ENCODE peak calls at places on chromosome 20, in ten cellular contexts. G, J, L, Q, R, Z, D, C, X and Y are unnamed samples.

GRCh38 chr20:50421356-50422340 is 88.5 kb upstream of the PTPN1 start:
- DNase-seq in Q (no peak), L (no peak), R (no peak), X (no peak), Z (no peak), C (no peak), D (no peak), G (no peak), J (no peak), Y (no peak)

GRCh38 chr20:50110141-50111047 is 2.6 kb downstream of the UBE2V1 start:
- DNase-seq in X (no peak), G (no peak), L (no peak), Q (peak), R (no peak), C (peak), J (peak), D (peak), Z (peak), Y (no peak)

GRCh38 chr20:34022154-34022842 is 28.6 kb downstream of the RALY start:
- DNase-seq in J (no peak), G (no peak), R (no peak), L (no peak), C (no peak), Z (peak), Q (peak), X (no peak), D (peak), Y (no peak)

GRCh38 chr20:63701329-63702035 is 5.0 kb downstream of the TNFRSF6B start:
- DNase-seq in Z (no peak), G (no peak), C (no peak), J (no peak), Q (no peak), D (no peak), L (no peak), X (no peak), R (no peak), Y (peak)

GRCh38 chr20:52190437-52191131 is 995 bp downstream of the ZFP64 start:
- DNase-seq in Z (peak), R (no peak), Q (peak), G (no peak), X (no peak), C (peak), J (no peak), D (peak), L (no peak), Y (no peak)

GRCh38 chr20:32316667-32317066 is 39.2 kb downstream of the KIF3B start:
- DNase-seq in X (no peak), Z (no peak), J (no peak), G (no peak), C (no peak), D (no peak), R (no peak), Q (no peak), L (no peak), Y (no peak)

GRCh38 chr20:18019068-18019467 is 38.6 kb downstream of the OVOL2 start:
- DNase-seq in L (no peak), D (peak), J (no peak), X (no peak), G (no peak), C (peak), Z (peak), R (no peak), Q (peak), Y (no peak)

GRCh38 chr20:50138479-50139393 is 14.8 kb downstream of the PEDS1 start:
- DNase-seq in J (no peak), C (no peak), D (peak), Z (no peak), Q (no peak), R (no peak), G (no peak), X (no peak), L (no peak), Y (no peak)

GRCh38 chr20:528923-529594 is 14.5 kb downstream of the CSNK2A1 start:
- DNase-seq in X (no peak), R (no peak), J (peak), D (peak), Z (no peak), L (no peak), C (no peak), Q (peak), G (no peak), Y (no peak)

GRCh38 chr20:17835941-17836861 is 132.4 kb downstream of the SNX5 start:
- DNase-seq in G (no peak), L (peak), D (peak), Q (peak), J (peak), Z (no peak), X (peak), C (no peak), R (no peak), Y (no peak)

GRCh38 chr20:63342561-63343459 is 18.3 kb downstream of the CHRNA4 start:
- DNase-seq in C (no peak), J (no peak), G (no peak), X (no peak), R (no peak), D (no peak), Z (no peak), L (peak), Q (no peak), Y (no peak)

GRCh38 chr20:53826597-53827291 is 233.1 kb upstream of the ZNF217 start:
- DNase-seq in J (no peak), X (no peak), Z (no peak), D (peak), R (peak), Q (peak), L (no peak), G (no peak), C (no peak), Y (no peak)

GRCh38 chr20:42688576-42688975 is 501.1 kb downstream of the PTPRT start:
- DNase-seq in G (peak), J (no peak), Q (no peak), X (no peak), C (peak), Z (no peak), R (no peak), D (no peak), L (no peak), Y (no peak)

GRCh38 chr20:35368616-35369423 is 43.0 kb downstream of the UQCC1 start:
- DNase-seq in D (no peak), Z (peak), Q (peak), J (no peak), C (no peak), R (no peak), G (no peak), X (no peak), L (peak), Y (no peak)

GRCh38 chr20:35724321-35725230 is 17.5 kb downstream of the RBM39 start:
- DNase-seq in X (no peak), Z (no peak), R (no peak), D (no peak), C (no peak), L (no peak), J (no peak), Q (no peak), G (no peak), Y (no peak)

GRCh38 chr20:62516345-62516744 is 40.5 kb upstream of the GATA5 start:
- DNase-seq in J (no peak), D (no peak), Q (no peak), R (no peak), L (no peak), C (no peak), G (no peak), X (no peak), Z (no peak), Y (no peak)

GRCh38 chr20:50467618-50468373 is 42.4 kb upstream of the PTPN1 start:
- DNase-seq in R (peak), C (peak), G (no peak), Z (peak), Q (peak), D (peak), L (no peak), J (peak), X (no peak), Y (no peak)

GRCh38 chr20:43508106-43508505 is 609 bp downstream of the L3MBTL1 start:
- DNase-seq in G (no peak), Q (no peak), X (no peak), R (no peak), J (no peak), Z (no peak), D (no peak), C (no peak), L (no peak), Y (no peak)

GRCh38 chr20:23082846-23083552 is 3.1 kb downstream of the CD93 start:
- DNase-seq in C (no peak), X (no peak), J (no peak), L (peak), G (no peak), D (no peak), Z (no peak), Q (no peak), R (peak), Y (no peak)

GRCh38 chr20:62238569-62239277 is 402 bp downstream of the OSBPL2 start:
- DNase-seq in J (no peak), X (no peak), L (no peak), R (peak), C (peak), Z (no peak), G (no peak), Q (peak), D (peak), Y (no peak)

GRCh38 chr20:21820688-21821087 is 115.2 kb downstream of the PAX1 start:
- DNase-seq in G (no peak), J (no peak), Z (no peak), L (no peak), R (no peak), Q (no peak), D (no peak), X (no peak), C (no peak), Y (no peak)

GRCh38 chr20:23298926-23299672 is 51.5 kb upstream of the NXT1 start:
- DNase-seq in D (peak), L (no peak), Q (peak), R (no peak), X (no peak), J (no peak), C (no peak), Z (no peak), G (no peak), Y (no peak)

GRCh38 chr20:61117725-61118124 is 134.3 kb upstream of the CDH4 start:
- DNase-seq in R (no peak), C (no peak), J (peak), L (no peak), Z (no peak), G (no peak), X (no peak), Q (peak), D (peak), Y (no peak)

DNA sequence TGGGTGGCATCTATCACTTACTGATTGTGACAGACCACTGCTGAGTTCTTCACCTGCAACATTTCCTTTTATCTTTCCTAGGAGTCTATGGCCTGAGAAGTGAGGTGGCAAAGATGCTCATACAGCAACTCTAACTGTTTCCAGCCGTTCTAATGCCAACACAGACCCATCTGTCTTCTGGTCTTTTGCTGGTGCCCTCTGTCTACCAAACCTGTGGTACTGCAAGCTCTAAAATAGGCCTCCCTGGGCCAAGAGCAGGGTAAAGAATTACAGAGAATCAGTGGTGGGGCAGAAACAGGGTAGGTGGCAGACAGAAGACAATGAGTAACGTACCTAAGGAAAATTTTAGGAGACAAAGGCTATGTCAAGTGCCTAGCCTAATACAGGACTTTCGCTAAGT is 611.0 kb upstream of the FLRT3 start:
- DNase-seq in D (no peak), Q (peak), J (no peak), L (no peak), G (no peak), C (no peak), R (no peak), Z (peak), X (no peak), Y (no peak)
- TF ChIP-seq CTCF in D (no peak), Q (peak), J (no peak), L (no peak), G (no peak), C (peak), R (no peak), Z (peak), X (no peak), Y (no peak)

GRCh38 chr20:37524221-37524700 is 3.2 kb downstream of the NNAT start:
- DNase-seq in Q (no peak), G (no peak), C (no peak), R (no peak), Z (no peak), X (no peak), J (no peak), L (no peak), D (no peak), Y (no peak)

GRCh38 chr20:37524859-37525708 is 2.6 kb downstream of the BLCAP start:
- DNase-seq in Z (peak), D (no peak), L (no peak), J (peak), G (no peak), C (no peak), Q (no peak), X (no peak), R (no peak), Y (no peak)

GRCh38 chr20:37526839-37527637 is 638 bp downstream of the BLCAP start:
- DNase-seq in Q (no peak), Z (no peak), R (no peak), D (peak), C (no peak), X (no peak), L (peak), J (peak), G (no peak), Y (no peak)

GRCh38 chr20:37526238-37526838 is 1.3 kb downstream of the BLCAP start:
- DNase-seq in Q (peak), C (no peak), L (no peak), D (peak), Z (no peak), R (no peak), J (peak), X (no peak), G (no peak), Y (no peak)

GRCh38 chr20:37525810-37526209 is 1.9 kb downstream of the BLCAP start:
- DNase-seq in X (no peak), R (no peak), D (no peak), C (no peak), L (no peak), Q (no peak), G (no peak), J (no peak), Z (no peak), Y (no peak)
- TF ChIP-seq CTCF in X (no peak), R (no peak), D (no peak), C (no peak), L (no peak), Q (no peak), G (no peak), J (no peak), Z (no peak), Y (no peak)

DNA sequence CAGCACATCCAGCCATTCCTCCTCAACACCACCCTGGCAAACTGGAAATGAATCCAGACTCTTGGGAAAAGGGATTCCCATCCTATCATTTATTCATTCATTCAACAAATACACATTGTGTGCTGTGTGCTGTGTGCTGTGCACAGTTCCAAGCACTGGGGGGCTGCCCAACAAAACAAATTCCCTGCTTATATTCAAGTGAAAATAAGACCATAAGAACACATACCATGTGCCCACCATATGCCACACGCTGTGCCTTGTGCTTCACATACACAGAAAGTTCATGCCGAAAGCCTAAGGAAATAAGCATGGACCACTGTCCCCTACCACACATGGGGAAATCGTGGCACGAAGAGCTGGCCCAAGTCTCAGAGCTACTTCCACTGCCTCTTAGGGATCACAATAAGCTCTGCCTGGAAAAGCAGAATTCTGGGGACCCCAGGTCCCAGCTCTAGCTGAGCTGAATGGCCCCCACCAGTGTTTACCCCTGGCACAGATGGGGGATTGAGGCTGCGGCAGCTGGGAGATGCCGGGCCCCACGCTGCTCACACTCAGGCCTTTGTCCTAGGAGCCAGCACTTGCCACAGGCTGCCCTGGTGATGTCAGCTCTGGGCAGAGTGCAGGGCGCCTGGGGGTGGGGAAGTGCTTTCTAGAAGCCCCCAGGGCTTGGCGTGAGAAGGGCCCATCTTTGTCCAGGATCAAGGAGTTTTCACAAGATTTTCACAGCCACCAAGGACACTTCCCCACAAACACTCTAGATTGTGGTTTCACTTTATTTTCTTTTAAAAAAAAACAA is 99.6 kb downstream of the PREX1 start:
- DNase-seq in G (no peak), L (no peak), R (no peak), D (no peak), Q (no peak), C (no peak), J (no peak), Z (no peak), X (no peak), Y (no peak)
- TF ChIP-seq CTCF in G (no peak), L (no peak), R (no peak), D (no peak), Q (peak), C (no peak), J (no peak), Z (no peak), X (no peak), Y (no peak)

DNA sequence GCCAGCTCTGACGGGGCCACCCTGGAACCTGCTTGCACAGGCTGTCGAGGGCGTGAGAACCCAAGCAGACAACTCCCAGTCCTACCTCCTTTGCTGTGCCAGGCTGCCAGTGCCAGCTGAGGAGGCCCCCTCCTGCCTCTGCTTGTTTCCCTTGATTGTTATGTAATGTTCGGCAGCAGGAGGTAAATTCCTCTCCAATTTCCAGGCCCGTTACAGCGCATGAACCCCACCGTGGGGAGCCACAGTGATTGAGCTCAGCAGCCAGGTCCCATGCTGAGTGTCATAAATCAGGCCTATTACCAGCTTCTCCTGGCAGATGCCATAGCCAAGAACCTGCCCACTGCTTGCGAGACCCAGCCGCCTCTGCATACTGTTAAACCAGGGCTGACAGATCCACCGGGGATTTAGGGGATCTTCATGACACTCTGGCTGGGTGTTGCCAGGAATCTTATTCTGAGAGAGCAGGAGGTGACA is 320.5 kb downstream of the DHX35 start:
- DNase-seq in D (no peak), J (no peak), C (no peak), X (no peak), L (no peak), Q (no peak), R (no peak), G (no peak), Z (no peak), Y (no peak)
- TF ChIP-seq CTCF in D (no peak), J (no peak), C (no peak), X (no peak), L (no peak), Q (no peak), R (no peak), G (no peak), Z (no peak), Y (no peak)

GRCh38 chr20:39050555-39050902 is 88.4 kb downstream of the DHX35 start:
- DNase-seq in D (no peak), X (no peak), Q (no peak), C (no peak), G (no peak), R (no peak), L (no peak), J (no peak), Z (no peak), Y (no peak)

GRCh38 chr20:39057143-39057542 is 95.0 kb downstream of the DHX35 start:
- DNase-seq in J (no peak), Q (no peak), C (no peak), X (no peak), L (no peak), Z (no peak), R (no peak), G (no peak), D (no peak), Y (no peak)

GRCh38 chr20:39049684-39050554 is 87.8 kb downstream of the DHX35 start:
- DNase-seq in D (peak), X (peak), R (peak), Q (peak), J (peak), Z (peak), L (peak), G (peak), C (peak), Y (peak)

GRCh38 chr20:39049148-39049547 is 87.0 kb downstream of the DHX35 start:
- DNase-seq in J (no peak), D (no peak), Z (no peak), R (no peak), X (no peak), G (no peak), Q (no peak), L (no peak), C (peak), Y (no peak)

GRCh38 chr20:39052676-39053075 is 90.5 kb downstream of the DHX35 start:
- DNase-seq in Z (no peak), R (no peak), L (no peak), C (no peak), J (no peak), G (no peak), D (no peak), Q (no peak), X (no peak), Y (no peak)
- TF ChIP-seq CTCF in Z (no peak), R (no peak), L (no peak), C (no peak), J (no peak), G (no peak), D (no peak), Q (no peak), X (no peak), Y (no peak)

DNA sequence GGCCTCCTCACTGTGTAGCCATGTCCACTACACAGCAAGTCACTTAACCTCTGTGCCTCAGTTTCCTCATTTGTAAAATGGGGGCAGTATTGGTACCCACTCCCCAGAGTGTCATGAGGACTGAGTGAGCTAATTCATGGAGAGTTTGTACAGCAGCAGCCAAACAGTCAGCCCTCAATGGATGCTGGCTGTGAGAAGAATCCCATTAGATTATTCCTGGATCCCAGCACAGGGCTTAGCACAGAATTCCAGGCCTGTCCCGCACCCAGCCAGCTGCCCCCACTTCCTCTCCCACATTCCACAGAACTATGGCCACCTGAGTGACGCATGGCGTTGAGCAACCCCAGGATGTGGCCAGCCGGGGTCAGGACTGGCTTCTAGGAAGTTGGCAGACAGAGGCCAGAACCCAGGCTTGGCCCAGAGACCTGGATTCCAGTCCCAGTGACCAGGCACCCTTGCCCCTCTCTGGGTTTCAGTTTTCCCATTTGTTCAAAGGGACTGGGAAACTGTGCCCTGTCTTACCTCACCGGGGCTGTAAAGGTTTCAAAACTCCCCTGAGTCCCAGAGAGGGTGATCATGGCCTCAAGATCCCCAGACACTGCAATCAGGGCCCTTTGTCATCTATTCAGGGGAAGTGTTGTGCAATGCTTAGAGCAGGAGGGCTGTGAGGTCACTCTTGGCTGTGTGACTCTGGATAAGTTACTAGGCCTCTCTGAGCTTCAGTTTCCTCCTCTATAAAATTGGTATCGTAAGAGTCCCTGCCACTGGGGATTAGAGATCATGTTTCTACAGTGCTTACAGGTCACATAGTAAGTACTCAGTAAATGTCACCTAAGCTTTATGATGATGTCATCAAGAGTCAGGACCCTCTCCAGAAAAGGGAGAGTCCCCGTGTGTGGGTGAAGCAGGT is 3.0 kb upstream of the TGM2 start:
- DNase-seq in X (peak), R (peak), Z (no peak), J (peak), G (no peak), C (no peak), L (peak), D (peak), Q (peak), Y (no peak)
- TF ChIP-seq CTCF in X (no peak), R (no peak), Z (no peak), J (no peak), G (no peak), C (no peak), L (no peak), D (no peak), Q (no peak), Y (no peak)

GRCh38 chr20:57783956-57784837 is 74.4 kb upstream of the PMEPA1 start:
- DNase-seq in C (no peak), L (no peak), X (no peak), Q (no peak), G (no peak), D (no peak), Z (no peak), J (no peak), R (no peak), Y (no peak)
- TF ChIP-seq CTCF in C (no peak), L (no peak), X (no peak), Q (no peak), G (no peak), D (no peak), Z (no peak), J (no peak), R (no peak), Y (no peak)